ENCODE peak calls at places on chromosomes 5 and 9, in seven cellular contexts. V is stimulated activated CD4-positive, alpha-beta T cell treated with anti-CD3 and anti-CD28 coated beads, Interleukin-2, amount 100 ng/mL, for 48 hours; P is anterior cingulate cortex; G is NCI-H345; T is mesenteric fat pad; I is mucosa of gallbladder; M is adrenal gland. W is an unnamed sample.

GRCh38 chr5:35369965-35370790 is 139.9 kb upstream of the PRLR start:
- DNase-seq in T (no peak), I (no peak), G (no peak), V (no peak), P (no peak), M (no peak), W (no peak)

GRCh38 chr5:67404261-67405100 is 207.9 kb upstream of the CD180 start:
- DNase-seq in M (no peak), T (no peak), V (no peak), G (no peak), P (no peak), I (no peak), W (no peak)

GRCh38 chr5:56669534-56670483 is 145.5 kb upstream of the MAP3K1 start:
- DNase-seq in I (peak), V (peak), P (no peak), G (peak), T (no peak), M (peak), W (peak)

GRCh38 chr9:137314561-137315560 is 12.8 kb upstream of the NRARP start:
- DNase-seq in T (peak), G (no peak), P (no peak), I (peak), V (no peak), M (peak), W (peak)

GRCh38 chr9:110575952-110576351 is 3.6 kb downstream of the SVEP1 start:
- DNase-seq in P (no peak), T (no peak), I (no peak), V (no peak), M (no peak), G (no peak), W (no peak)

GRCh38 chr5:73948720-73949119 is 322.7 kb downstream of the ARHGEF28 start:
- DNase-seq in V (no peak), I (no peak), P (no peak), M (no peak), T (no peak), G (no peak), W (no peak)

GRCh38 chr5:1772634-1773033 is 27.0 kb downstream of the MRPL36 start:
- DNase-seq in V (no peak), G (no peak), I (no peak), T (no peak), M (no peak), P (no peak), W (no peak)

GRCh38 chr5:32030686-32031478 is 143.2 kb downstream of the GOLPH3 start:
- DNase-seq in V (no peak), M (no peak), I (no peak), T (no peak), G (no peak), P (no peak), W (no peak)

GRCh38 chr9:21812415-21812814 is 10.0 kb downstream of the MTAP start:
- DNase-seq in P (no peak), G (no peak), T (no peak), M (peak), V (no peak), I (no peak), W (no peak)

GRCh38 chr5:136127560-136127959 is 5.1 kb upstream of the SMAD5 start:
- DNase-seq in M (no peak), T (no peak), G (no peak), V (no peak), P (no peak), I (no peak), W (no peak)

GRCh38 chr9:110047955-110048472 is 159.9 kb downstream of the C9orf152 start:
- DNase-seq in V (no peak), I (no peak), M (peak), T (no peak), G (peak), P (no peak), W (peak)